ENCODE peak calls at places on chromosomes 13 and 19, in five cellular contexts. One of them, this sample, is unnamed.

GRCh38 chr13:44237276-44237767 is 136.3 kb upstream of the SERP2 start:
- DNase-seq in neuronal stem cell: no peak
- DNase-seq in IMR-90: peak
- DNase-seq in cardiac fibroblast: peak
- DNase-seq in gastrocnemius medialis: peak
- DNase-seq in this sample: peak

GRCh38 chr19:17095141-17095919 is 19.8 kb downstream of the MYO9B start:
- DNase-seq in neuronal stem cell: no peak
- DNase-seq in cardiac fibroblast: peak
- DNase-seq in IMR-90: peak
- DNase-seq in gastrocnemius medialis: peak
- DNase-seq in this sample: peak

GRCh38 chr13:60613080-60613479 is 216.1 kb downstream of the TDRD3 start:
- DNase-seq in cardiac fibroblast: no peak
- DNase-seq in IMR-90: no peak
- DNase-seq in neuronal stem cell: no peak
- DNase-seq in gastrocnemius medialis: no peak
- DNase-seq in this sample: no peak

GRCh38 chr19:32673573-32673972 is 1.4 kb downstream of the ANKRD27 start:
- DNase-seq in neuronal stem cell: no peak
- DNase-seq in gastrocnemius medialis: no peak
- DNase-seq in IMR-90: no peak
- DNase-seq in cardiac fibroblast: no peak
- DNase-seq in this sample: no peak

GRCh38 chr13:30615851-30616311 is 1.8 kb upstream of the USPL1 start:
- DNase-seq in IMR-90: peak
- DNase-seq in gastrocnemius medialis: no peak
- DNase-seq in cardiac fibroblast: peak
- DNase-seq in neuronal stem cell: no peak
- DNase-seq in this sample: no peak

GRCh38 chr13:43331676-43332075 is 308.3 kb downstream of the DNAJC15 start:
- DNase-seq in IMR-90: peak
- DNase-seq in neuronal stem cell: no peak
- DNase-seq in gastrocnemius medialis: no peak
- DNase-seq in cardiac fibroblast: peak
- DNase-seq in this sample: no peak

GRCh38 chr19:15479391-15480345 is at the start of gene PGLYRP2:
- DNase-seq in gastrocnemius medialis: no peak
- DNase-seq in neuronal stem cell: no peak
- DNase-seq in cardiac fibroblast: peak
- DNase-seq in IMR-90: no peak
- DNase-seq in this sample: peak

GRCh38 chr19:55116232-55117062 is 990 bp downstream of the PPP1R12C start:
- DNase-seq in IMR-90: peak
- DNase-seq in neuronal stem cell: no peak
- DNase-seq in gastrocnemius medialis: peak
- DNase-seq in cardiac fibroblast: peak
- DNase-seq in this sample: peak

GRCh38 chr13:100987993-100988392 is 313.4 kb upstream of the TMTC4 start:
- DNase-seq in gastrocnemius medialis: no peak
- DNase-seq in IMR-90: peak
- DNase-seq in cardiac fibroblast: no peak
- DNase-seq in neuronal stem cell: peak
- DNase-seq in this sample: peak

GRCh38 chr19:1001538-1002166 is 1.4 kb downstream of the GRIN3B start:
- DNase-seq in IMR-90: no peak
- DNase-seq in gastrocnemius medialis: no peak
- DNase-seq in cardiac fibroblast: peak
- DNase-seq in neuronal stem cell: peak
- DNase-seq in this sample: peak

GRCh38 chr13:64164435-64164834 is 2748.8 kb upstream of the PCDH20 start:
- DNase-seq in IMR-90: no peak
- DNase-seq in neuronal stem cell: no peak
- DNase-seq in cardiac fibroblast: no peak
- DNase-seq in gastrocnemius medialis: peak
- DNase-seq in this sample: no peak

GRCh38 chr19:45370410-45371204 is at the start of gene ERCC2:
- DNase-seq in cardiac fibroblast: peak
- DNase-seq in gastrocnemius medialis: peak
- DNase-seq in neuronal stem cell: peak
- DNase-seq in IMR-90: peak
- DNase-seq in this sample: peak

GRCh38 chr19:18419195-18419698 is at the start of gene SSBP4:
- DNase-seq in cardiac fibroblast: peak
- DNase-seq in neuronal stem cell: peak
- DNase-seq in IMR-90: peak
- DNase-seq in gastrocnemius medialis: peak
- DNase-seq in this sample: peak

GRCh38 chr19:40241809-40242384 is 15.4 kb upstream of the CCNP start:
- DNase-seq in IMR-90: no peak
- DNase-seq in cardiac fibroblast: peak
- DNase-seq in gastrocnemius medialis: no peak
- DNase-seq in neuronal stem cell: no peak
- DNase-seq in this sample: peak

GRCh38 chr13:32206097-32206740 is 108.9 kb downstream of the ZAR1L start:
- DNase-seq in IMR-90: peak
- DNase-seq in cardiac fibroblast: peak
- DNase-seq in gastrocnemius medialis: no peak
- DNase-seq in neuronal stem cell: no peak
- DNase-seq in this sample: peak

GRCh38 chr19:2283835-2284507 is 2.0 kb upstream of the PEAK3 start:
- DNase-seq in gastrocnemius medialis: no peak
- DNase-seq in IMR-90: no peak
- DNase-seq in neuronal stem cell: no peak
- DNase-seq in cardiac fibroblast: no peak
- DNase-seq in this sample: peak

GRCh38 chr13:114126789-114127472 is 5.5 kb downstream of the RASA3 start:
- DNase-seq in cardiac fibroblast: no peak
- DNase-seq in neuronal stem cell: no peak
- DNase-seq in IMR-90: no peak
- DNase-seq in gastrocnemius medialis: no peak
- DNase-seq in this sample: peak

GRCh38 chr13:23619073-23619855 is 49.1 kb downstream of the TNFRSF19 start:
- DNase-seq in neuronal stem cell: no peak
- DNase-seq in cardiac fibroblast: no peak
- DNase-seq in gastrocnemius medialis: no peak
- DNase-seq in IMR-90: no peak
- DNase-seq in this sample: no peak

GRCh38 chr13:24097064-24097463 is 63.5 kb upstream of the SPATA13 start:
- DNase-seq in neuronal stem cell: no peak
- DNase-seq in cardiac fibroblast: peak
- DNase-seq in gastrocnemius medialis: no peak
- DNase-seq in IMR-90: peak
- DNase-seq in this sample: no peak

GRCh38 chr19:33749619-33750175 is 47.0 kb upstream of the KCTD15 start:
- DNase-seq in neuronal stem cell: no peak
- DNase-seq in IMR-90: no peak
- DNase-seq in gastrocnemius medialis: no peak
- DNase-seq in cardiac fibroblast: no peak
- DNase-seq in this sample: peak

GRCh38 chr19:58357798-58358145 is 4.5 kb upstream of the A1BG start:
- DNase-seq in neuronal stem cell: no peak
- DNase-seq in gastrocnemius medialis: no peak
- DNase-seq in cardiac fibroblast: no peak
- DNase-seq in IMR-90: no peak
- DNase-seq in this sample: peak

GRCh38 chr13:94228781-94229180 is 250.7 kb downstream of the DCT start:
- DNase-seq in cardiac fibroblast: peak
- DNase-seq in neuronal stem cell: no peak
- DNase-seq in gastrocnemius medialis: no peak
- DNase-seq in IMR-90: peak
- DNase-seq in this sample: peak

GRCh38 chr19:10690351-10690781 is 10.9 kb upstream of the QTRT1 start:
- DNase-seq in gastrocnemius medialis: no peak
- DNase-seq in cardiac fibroblast: peak
- DNase-seq in IMR-90: peak
- DNase-seq in neuronal stem cell: no peak
- DNase-seq in this sample: peak

GRCh38 chr19:7743425-7743841 is 3.9 kb downstream of the CD209 start:
- DNase-seq in gastrocnemius medialis: no peak
- DNase-seq in cardiac fibroblast: no peak
- DNase-seq in IMR-90: no peak
- DNase-seq in neuronal stem cell: no peak
- DNase-seq in this sample: no peak

GRCh38 chr13:89695343-89696257 is 1651.9 kb upstream of the MIR17HG start:
- DNase-seq in gastrocnemius medialis: no peak
- DNase-seq in IMR-90: peak
- DNase-seq in neuronal stem cell: peak
- DNase-seq in cardiac fibroblast: peak
- DNase-seq in this sample: no peak

DNA sequence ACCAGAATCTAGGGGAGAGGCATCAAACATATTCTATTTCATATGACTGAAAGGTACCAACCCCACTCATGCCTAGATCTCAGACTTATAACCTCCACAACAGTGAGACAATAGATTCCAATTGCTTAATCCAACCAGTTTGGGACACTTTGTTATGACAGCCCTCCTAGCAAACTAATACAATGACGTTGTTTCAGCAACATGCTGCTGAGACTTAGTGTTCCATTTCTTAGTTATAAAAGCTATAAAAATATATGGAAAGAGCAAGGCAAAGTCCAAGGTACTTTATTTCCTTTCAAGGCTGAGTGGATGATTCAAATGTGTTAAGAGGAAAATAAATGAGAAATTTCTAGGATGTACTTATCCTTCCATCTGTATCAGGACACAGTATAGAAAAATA is 352.0 kb downstream of the FGF14 start:
- DNase-seq in IMR-90: no peak
- DNase-seq in neuronal stem cell: no peak
- DNase-seq in gastrocnemius medialis: no peak
- DNase-seq in cardiac fibroblast: no peak
- DNase-seq in this sample: no peak
- H3K4me3 ChIP-seq in IMR-90: no peak
- H3K4me3 ChIP-seq in neuronal stem cell: no peak
- H3K4me3 ChIP-seq in gastrocnemius medialis: no peak
- H3K4me3 ChIP-seq in cardiac fibroblast: no peak
- H3K4me3 ChIP-seq in this sample: no peak

GRCh38 chr19:41689993-41690800 is 2.1 kb upstream of the CEACAM7 start:
- DNase-seq in neuronal stem cell: no peak
- DNase-seq in IMR-90: no peak
- DNase-seq in gastrocnemius medialis: no peak
- DNase-seq in cardiac fibroblast: no peak
- DNase-seq in this sample: no peak

GRCh38 chr19:41687419-41687818 is 651 bp downstream of the CEACAM7 start:
- DNase-seq in cardiac fibroblast: no peak
- DNase-seq in neuronal stem cell: no peak
- DNase-seq in IMR-90: no peak
- DNase-seq in gastrocnemius medialis: no peak
- DNase-seq in this sample: no peak

GRCh38 chr19:41688687-41689086 is 617 bp upstream of the CEACAM7 start:
- DNase-seq in cardiac fibroblast: no peak
- DNase-seq in neuronal stem cell: no peak
- DNase-seq in IMR-90: no peak
- DNase-seq in gastrocnemius medialis: no peak
- DNase-seq in this sample: no peak

GRCh38 chr19:41690801-41691065 is 2.7 kb upstream of the CEACAM7 start:
- DNase-seq in IMR-90: no peak
- DNase-seq in cardiac fibroblast: no peak
- DNase-seq in gastrocnemius medialis: no peak
- DNase-seq in neuronal stem cell: no peak
- DNase-seq in this sample: no peak

DNA sequence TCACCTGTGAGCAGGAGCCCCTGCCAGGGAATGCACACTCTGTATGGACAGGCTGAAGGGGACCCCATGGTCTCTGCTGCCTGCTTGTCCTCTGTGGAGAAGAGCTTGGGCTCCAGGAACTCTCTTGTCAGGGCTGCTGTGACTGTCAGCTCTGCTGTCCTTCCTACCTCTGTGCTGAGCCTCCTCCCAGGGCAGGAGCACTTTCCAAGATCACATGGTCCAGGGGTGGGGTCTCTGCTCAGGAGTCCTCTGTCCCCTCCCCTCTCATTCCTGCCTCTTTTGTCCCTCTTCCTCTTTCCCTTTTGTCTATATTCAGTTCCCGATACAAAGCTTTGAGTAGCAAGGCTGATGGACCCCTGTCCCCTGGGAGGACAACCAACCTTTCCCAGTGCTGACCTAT is at the start of gene CEACAM7:
- DNase-seq in cardiac fibroblast: no peak
- DNase-seq in gastrocnemius medialis: no peak
- DNase-seq in IMR-90: no peak
- DNase-seq in neuronal stem cell: no peak
- DNase-seq in this sample: no peak
- H3K4me3 ChIP-seq in cardiac fibroblast: no peak
- H3K4me3 ChIP-seq in gastrocnemius medialis: no peak
- H3K4me3 ChIP-seq in IMR-90: no peak
- H3K4me3 ChIP-seq in neuronal stem cell: no peak
- H3K4me3 ChIP-seq in this sample: no peak

GRCh38 chr19:51640371-51640770 is 6.3 kb downstream of the SIGLEC14 start:
- DNase-seq in neuronal stem cell: no peak
- DNase-seq in gastrocnemius medialis: no peak
- DNase-seq in IMR-90: no peak
- DNase-seq in cardiac fibroblast: no peak
- DNase-seq in this sample: no peak

GRCh38 chr19:51641648-51642047 is 5.0 kb downstream of the SIGLEC14 start:
- DNase-seq in neuronal stem cell: no peak
- DNase-seq in gastrocnemius medialis: no peak
- DNase-seq in IMR-90: no peak
- DNase-seq in cardiac fibroblast: no peak
- DNase-seq in this sample: no peak

GRCh38 chr19:51639916-51640315 is 6.7 kb downstream of the SIGLEC14 start:
- DNase-seq in gastrocnemius medialis: no peak
- DNase-seq in IMR-90: no peak
- DNase-seq in cardiac fibroblast: no peak
- DNase-seq in neuronal stem cell: no peak
- DNase-seq in this sample: no peak

GRCh38 chr19:51647318-51647717 is 693 bp upstream of the SIGLEC14 start:
- DNase-seq in IMR-90: no peak
- DNase-seq in gastrocnemius medialis: no peak
- DNase-seq in neuronal stem cell: no peak
- DNase-seq in cardiac fibroblast: no peak
- DNase-seq in this sample: no peak

GRCh38 chr19:51644636-51645271 is 1.9 kb downstream of the SIGLEC14 start:
- DNase-seq in gastrocnemius medialis: no peak
- DNase-seq in IMR-90: no peak
- DNase-seq in neuronal stem cell: no peak
- DNase-seq in cardiac fibroblast: no peak
- DNase-seq in this sample: no peak
- H3K4me3 ChIP-seq in gastrocnemius medialis: no peak
- H3K4me3 ChIP-seq in IMR-90: no peak
- H3K4me3 ChIP-seq in neuronal stem cell: no peak
- H3K4me3 ChIP-seq in cardiac fibroblast: no peak
- H3K4me3 ChIP-seq in this sample: no peak

DNA sequence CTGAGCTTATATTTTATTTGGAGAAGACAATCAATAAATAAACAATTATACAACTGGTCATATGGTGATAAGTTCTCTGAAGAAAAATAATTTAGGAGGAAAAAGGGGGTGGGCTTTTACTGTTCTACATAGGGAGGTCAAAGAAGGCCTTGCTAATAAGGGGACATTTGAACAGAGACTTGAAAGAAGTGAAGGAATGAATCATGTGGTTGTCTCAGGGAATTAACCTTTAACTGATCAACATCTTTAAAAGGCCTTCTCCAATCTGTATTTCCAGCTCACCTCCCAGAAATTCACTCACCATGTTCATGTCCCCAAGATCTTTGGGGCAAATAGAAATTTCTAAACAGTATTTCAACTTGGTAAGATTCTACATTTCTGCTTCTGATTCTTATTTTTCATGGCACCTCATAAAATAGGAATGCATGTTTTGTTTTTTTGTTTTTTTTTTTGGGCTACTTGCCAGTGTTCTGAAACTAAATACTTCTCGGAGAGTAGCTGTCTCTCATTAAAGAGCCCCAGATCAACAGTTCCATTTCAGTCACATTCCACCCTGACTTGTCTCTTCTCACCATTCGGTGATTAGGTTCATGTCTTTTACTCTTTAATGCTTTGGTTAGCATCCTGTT is 19.2 kb upstream of the LPAR6 start:
- DNase-seq in neuronal stem cell: no peak
- DNase-seq in cardiac fibroblast: peak
- DNase-seq in gastrocnemius medialis: no peak
- DNase-seq in IMR-90: no peak
- DNase-seq in this sample: no peak
- H3K4me3 ChIP-seq in neuronal stem cell: no peak
- H3K4me3 ChIP-seq in cardiac fibroblast: no peak
- H3K4me3 ChIP-seq in gastrocnemius medialis: no peak
- H3K4me3 ChIP-seq in IMR-90: no peak
- H3K4me3 ChIP-seq in this sample: no peak

This sample was measured in osteoblast.